ENCODE peak calls at places on chromosomes 11 and 22, in four cellular contexts. T is posterior vena cava; P is stimulated activated CD4-positive, alpha-beta T cell treated with anti-CD3 and anti-CD28 coated beads, TNF-alpha, amount 100 ng/mL, for 1 hour; Z is D341Med. R is an unnamed sample.

GRCh38 chr11:34261095-34261494 is 96.7 kb downstream of the ABTB2 start:
- DNase-seq in T (no peak), P (no peak), Z (no peak), R (no peak)

GRCh38 chr22:41009222-41009948 is 58.2 kb downstream of the RBX1 start:
- DNase-seq in T (no peak), P (no peak), Z (no peak), R (no peak)

GRCh38 chr11:67493548-67494370 is 10.9 kb downstream of the AIP start:
- DNase-seq in T (no peak), P (no peak), Z (no peak), R (no peak)

GRCh38 chr11:61791737-61792309 is 576 bp downstream of the TMEM258 start:
- DNase-seq in T (peak), P (no peak), Z (no peak), R (peak)

GRCh38 chr11:7573558-7574296 is 59.9 kb downstream of the PPFIBP2 start:
- DNase-seq in T (no peak), P (no peak), Z (no peak), R (no peak)

GRCh38 chr11:74417860-74418508 is 19.8 kb upstream of the PGM2L1 start:
- DNase-seq in T (no peak), P (no peak), Z (no peak), R (no peak)

GRCh38 chr11:8269636-8270035 is 6.0 kb upstream of the LMO1 start:
- DNase-seq in T (no peak), P (no peak), Z (no peak), R (no peak)

GRCh38 chr22:45777046-45777851 is 105.6 kb downstream of the ATXN10 start:
- DNase-seq in T (no peak), P (no peak), Z (peak), R (no peak)

GRCh38 chr11:3021125-3021524 is 29.0 kb upstream of the NAP1L4 start:
- DNase-seq in T (no peak), P (peak), Z (peak), R (no peak)

GRCh38 chr11:94117197-94117574 is 11.5 kb upstream of the PANX1 start:
- DNase-seq in T (no peak), P (no peak), Z (no peak), R (no peak)

GRCh38 chr11:12793506-12793905 is 119.3 kb downstream of the TEAD1 start:
- DNase-seq in T (no peak), P (no peak), Z (no peak), R (no peak)

GRCh38 chr22:45585946-45586540 is 83.4 kb downstream of the FBLN1 start:
- DNase-seq in T (no peak), P (no peak), Z (no peak), R (no peak)

GRCh38 chr11:71998649-71999310 is at the start of gene IL18BP:
- DNase-seq in T (no peak), P (no peak), Z (no peak), R (peak)

GRCh38 chr11:72812604-72812967 is 1.6 kb upstream of the ATG16L2 start:
- DNase-seq in T (no peak), P (no peak), Z (no peak), R (no peak)

GRCh38 chr11:64858467-64859401 is 14.3 kb upstream of the CDC42BPG start:
- DNase-seq in T (no peak), P (peak), Z (no peak), R (peak)

GRCh38 chr11:1531961-1532586 is 40.0 kb downstream of the DUSP8 start:
- DNase-seq in T (peak), P (no peak), Z (no peak), R (peak)

GRCh38 chr22:48618326-48618725 is 1209.3 kb downstream of the BRD1 start:
- DNase-seq in T (no peak), P (no peak), Z (no peak), R (peak)

GRCh38 chr11:9315078-9315688 is 790 bp upstream of the TMEM41B start:
- DNase-seq in T (peak), P (no peak), Z (no peak), R (no peak)

GRCh38 chr11:1202776-1203504 is 19.9 kb upstream of the MUC5B start:
- DNase-seq in T (peak), P (peak), Z (peak), R (peak)

GRCh38 chr11:64181506-64182411 is 4.2 kb upstream of the STIP1 start:
- DNase-seq in T (peak), P (no peak), Z (peak), R (peak)

GRCh38 chr11:100857236-100858005 is 170.3 kb downstream of the ARHGAP42 start:
- DNase-seq in T (no peak), P (no peak), Z (no peak), R (no peak)

GRCh38 chr11:120293038-120293800 is 31.9 kb upstream of the TLCD5 start:
- DNase-seq in T (peak), P (no peak), Z (no peak), R (no peak)

GRCh38 chr11:34333787-34334186 is 24.0 kb downstream of the ABTB2 start:
- DNase-seq in T (no peak), P (no peak), Z (no peak), R (no peak)

GRCh38 chr11:76408171-76408965 is 27.2 kb downstream of the GVQW3 start:
- DNase-seq in T (no peak), P (no peak), Z (no peak), R (no peak)

GRCh38 chr11:130115218-130115617 is 44.4 kb upstream of the ST14 start:
- DNase-seq in T (no peak), P (no peak), Z (no peak), R (no peak)

GRCh38 chr22:26610072-26610958 is 7.5 kb downstream of the CRYBB1 start:
- DNase-seq in T (no peak), P (no peak), Z (no peak), R (no peak)

GRCh38 chr11:24239016-24239720 is 257.7 kb upstream of the LUZP2 start:
- DNase-seq in T (no peak), P (no peak), Z (no peak), R (no peak)

GRCh38 chr11:95720219-95720618 is 69.4 kb downstream of the FAM76B start:
- DNase-seq in T (no peak), P (no peak), Z (no peak), R (no peak)

GRCh38 chr22:45310331-45311032 is 748 bp downstream of the FAM118A start:
- DNase-seq in T (no peak), P (no peak), Z (no peak), R (peak)

GRCh38 chr22:31872209-31872608 is 72.1 kb upstream of the YWHAH start:
- DNase-seq in T (no peak), P (no peak), Z (no peak), R (no peak)

GRCh38 chr22:26786398-26786797 is 129.0 kb downstream of the MIAT start:
- DNase-seq in T (no peak), P (no peak), Z (no peak), R (no peak)

R was measured in sigmoid colon.